ENCODE peak calls at places on chromosomes 12 and 14, in seven cellular contexts. D, F, G, P, Z, A and R are unnamed samples.
A peak's percentile ranks its signal among the peaks of the same experiment; 100 is the strongest.

GRCh38 chr14:90544971-90545370 is 148.1 kb downstream of the CALM1 start:
- DNase-seq in D (no peak), F (no peak), G (no peak), P (no peak), Z (no peak), A (no peak), R (no peak)

GRCh38 chr14:89368490-89369477 is 48.2 kb downstream of the FOXN3 start:
- DNase-seq in D (no peak), F (no peak), G (no peak), P (no peak), Z (no peak), A (no peak), R (no peak)

GRCh38 chr12:2634481-2634880 is 160.3 kb upstream of the FKBP4 start:
- DNase-seq in D (no peak), F (no peak), G (no peak), P (no peak), Z (no peak), A (no peak), R (no peak)

GRCh38 chr12:66683073-66683472 is 4.2 kb upstream of the GRIP1 start:
- DNase-seq in D (no peak), F (no peak), G (no peak), P (no peak), Z (no peak), A (no peak), R (no peak)

GRCh38 chr12:46948936-46949555 is 123.2 kb upstream of the SLC38A4 start:
- DNase-seq in D (no peak), F (no peak), G (no peak), P (no peak), Z (no peak), A (no peak), R (no peak)

GRCh38 chr12:113062502-113063395 is 6.2 kb downstream of the DTX1 start:
- DNase-seq in D (no peak), F (no peak), G (no peak), P (no peak), Z (peak; percentile 36), A (no peak), R (no peak)

GRCh38 chr12:57836442-57837375 is 9.8 kb downstream of the CTDSP2 start:
- DNase-seq in D (peak; percentile 59), F (no peak), G (peak; percentile 80), P (no peak), Z (peak; percentile 68), A (peak; percentile 77), R (peak; percentile 80)

GRCh38 chr12:12238605-12239004 is 28.2 kb downstream of the LRP6 start:
- DNase-seq in D (no peak), F (no peak), G (no peak), P (no peak), Z (no peak), A (no peak), R (no peak)

GRCh38 chr12:6362383-6362782 is 13.0 kb downstream of the SCNN1A start:
- DNase-seq in D (no peak), F (no peak), G (no peak), P (no peak), Z (no peak), A (no peak), R (no peak)

GRCh38 chr14:92122351-92122677 is 545 bp downstream of the CPSF2 start:
- DNase-seq in D (no peak), F (no peak), G (no peak), P (no peak), Z (peak; percentile 23), A (peak; percentile 43), R (peak; percentile 32)

GRCh38 chr12:95551305-95551704 is at the start of gene USP44:
- DNase-seq in D (no peak), F (no peak), G (no peak), P (no peak), Z (no peak), A (peak; percentile 78), R (no peak)

GRCh38 chr12:31035944-31036665 is 37.6 kb upstream of the DDX11 start:
- DNase-seq in D (no peak), F (no peak), G (no peak), P (no peak), Z (peak; percentile 2), A (no peak), R (no peak)

GRCh38 chr14:20278414-20278813 is 27.3 kb downstream of the TTC5 start:
- DNase-seq in D (peak; percentile 19), F (peak; percentile 43), G (no peak), P (no peak), Z (no peak), A (no peak), R (no peak)

GRCh38 chr12:62683724-62684501 is 217.3 kb downstream of the MON2 start:
- DNase-seq in D (no peak), F (no peak), G (peak; percentile 19), P (no peak), Z (no peak), A (peak; percentile 23), R (peak; percentile 28)

GRCh38 chr14:105055736-105056302 is 9.4 kb downstream of the GPR132 start:
- DNase-seq in D (no peak), F (no peak), G (no peak), P (no peak), Z (no peak), A (peak; percentile 29), R (no peak)

GRCh38 chr12:130500835-130501330 is 163.2 kb downstream of the PIWIL1 start:
- DNase-seq in D (no peak), F (no peak), G (no peak), P (no peak), Z (no peak), A (no peak), R (no peak)

GRCh38 chr12:71392521-71393145 is 47.0 kb upstream of the LGR5 start:
- DNase-seq in D (peak; percentile 51), F (no peak), G (no peak), P (no peak), Z (peak; percentile 66), A (peak; percentile 79), R (no peak)

GRCh38 chr12:6390084-6390799 is 6.3 kb downstream of the LTBR start:
- DNase-seq in D (no peak), F (no peak), G (no peak), P (no peak), Z (no peak), A (no peak), R (peak; percentile 63)

GRCh38 chr14:22265319-22266140 is 323.5 kb downstream of the DAD1 start:
- DNase-seq in D (no peak), F (no peak), G (no peak), P (no peak), Z (no peak), A (peak; percentile 32), R (no peak)

GRCh38 chr14:106790189-106791036 is 1264.0 kb downstream of the TMEM121 start:
- DNase-seq in D (peak; percentile 8), F (peak; percentile 65), G (peak; percentile 26), P (no peak), Z (peak; percentile 69), A (peak; percentile 17), R (peak; percentile 90)

GRCh38 chr14:65462411-65462810 is 49.9 kb downstream of the FUT8 start:
- DNase-seq in D (no peak), F (no peak), G (no peak), P (no peak), Z (peak; percentile 70), A (no peak), R (no peak)

GRCh38 chr14:55388160-55388559 is 23.5 kb downstream of the ATG14 start:
- DNase-seq in D (no peak), F (no peak), G (no peak), P (no peak), Z (no peak), A (no peak), R (no peak)

GRCh38 chr12:80441921-80442320 is 2.1 kb upstream of the PTPRQ start:
- DNase-seq in D (no peak), F (no peak), G (no peak), P (no peak), Z (no peak), A (no peak), R (no peak)

GRCh38 chr12:52360663-52361271 is 6.5 kb downstream of the KRT85 start:
- DNase-seq in D (no peak), F (no peak), G (no peak), P (no peak), Z (no peak), A (no peak), R (no peak)

GRCh38 chr12:52907092-52907810 is 2.4 kb upstream of the KRT8 start:
- DNase-seq in D (peak; percentile 79), F (no peak), G (no peak), P (no peak), Z (no peak), A (peak; percentile 60), R (peak; percentile 96)

GRCh38 chr14:21070083-21070609 is at the start of gene ARHGEF40:
- DNase-seq in D (no peak), F (peak; percentile 26), G (peak; percentile 88), P (no peak), Z (peak; percentile 62), A (peak; percentile 74), R (peak; percentile 74)

GRCh38 chr14:20873370-20874177 is 17.6 kb upstream of the RNASE3 start:
- DNase-seq in D (no peak), F (peak; percentile 67), G (peak; percentile 78), P (no peak), Z (peak; percentile 49), A (peak; percentile 82), R (peak; percentile 84)

GRCh38 chr12:89247962-89248361 is 104.3 kb downstream of the DUSP6 start:
- DNase-seq in D (no peak), F (no peak), G (no peak), P (no peak), Z (no peak), A (no peak), R (no peak)

GRCh38 chr14:92651793-92652382 is 96.5 kb downstream of the LGMN start:
- DNase-seq in D (no peak), F (peak; percentile 19), G (peak; percentile 28), P (no peak), Z (peak; percentile 40), A (no peak), R (peak; percentile 48)

GRCh38 chr14:104370256-104370870 is 209.2 kb upstream of the C14orf180 start:
- DNase-seq in D (no peak), F (no peak), G (peak; percentile 22), P (no peak), Z (no peak), A (peak; percentile 79), R (peak; percentile 24)

GRCh38 chr12:115419145-115419646 is 735.2 kb upstream of the TBX3 start:
- DNase-seq in D (no peak), F (no peak), G (no peak), P (no peak), Z (no peak), A (no peak), R (no peak)

GRCh38 chr14:102293784-102294183 is 11.2 kb downstream of the MOK start:
- DNase-seq in D (no peak), F (no peak), G (no peak), P (no peak), Z (no peak), A (no peak), R (no peak)

GRCh38 chr14:75361751-75362433 is 65.9 kb upstream of the JDP2 start:
- DNase-seq in D (no peak), F (no peak), G (no peak), P (no peak), Z (no peak), A (no peak), R (no peak)

GRCh38 chr12:84507914-84508313 is 404.7 kb downstream of the SLC6A15 start:
- DNase-seq in D (peak; percentile 80), F (no peak), G (no peak), P (no peak), Z (no peak), A (no peak), R (no peak)

GRCh38 chr14:52012635-52013034 is 23.3 kb downstream of the RTRAF start:
- DNase-seq in D (no peak), F (no peak), G (no peak), P (no peak), Z (no peak), A (no peak), R (no peak)

GRCh38 chr14:60512952-60513554 is 4.1 kb downstream of the SIX6 start:
- DNase-seq in D (no peak), F (no peak), G (no peak), P (no peak), Z (no peak), A (no peak), R (no peak)